ENCODE peak calls at places on chromosomes 5 and 9, in four cellular contexts. I is CD8-positive, alpha-beta T cell; Y is GM23248; R is Caco-2. Q is an unnamed sample.

GRCh38 chr5:53201746-53202145 is 92.2 kb upstream of the MOCS2 start:
- DNase-seq in I (no peak), R (no peak), Y (no peak), Q (peak; percentile 19)

GRCh38 chr5:135446615-135447014 is 533 bp downstream of the DCANP1 start:
- DNase-seq in Y (no peak), I (no peak), R (no peak), Q (no peak)

GRCh38 chr9:110207071-110207923 is 662 bp downstream of the C9orf152 start:
- DNase-seq in Y (no peak), I (no peak), R (peak; percentile 64), Q (no peak)

GRCh38 chr5:9589049-9589835 is 40.9 kb downstream of the TAS2R1 start:
- DNase-seq in I (no peak), Y (no peak), R (no peak), Q (no peak)

GRCh38 chr9:124818431-124819281 is 34.6 kb upstream of the WDR38 start:
- DNase-seq in I (no peak), Y (peak; percentile 69), R (peak; percentile 92), Q (no peak)

GRCh38 chr5:15533124-15533893 is 33.3 kb downstream of the FBXL7 start:
- DNase-seq in I (no peak), Y (peak; percentile 79), R (no peak), Q (no peak)

GRCh38 chr5:56233230-56233629 is at the start of gene ANKRD55:
- DNase-seq in I (no peak), Y (no peak), R (no peak), Q (no peak)

GRCh38 chr5:170087168-170087817 is 18.4 kb upstream of the FOXI1 start:
- DNase-seq in I (no peak), Y (no peak), R (no peak), Q (no peak)

GRCh38 chr5:172687983-172688734 is 47.1 kb downstream of the NEURL1B start:
- DNase-seq in R (no peak), I (no peak), Y (no peak), Q (no peak)

GRCh38 chr5:1445313-1445894 is at the start of gene SLC6A3:
- DNase-seq in I (peak; percentile 73), R (no peak), Y (no peak), Q (no peak)

GRCh38 chr5:9699681-9700080 is 69.5 kb upstream of the TAS2R1 start:
- DNase-seq in I (no peak), R (no peak), Y (peak; percentile 45), Q (no peak)

GRCh38 chr5:166062092-166062491 is 2229.4 kb upstream of the WWC1 start:
- DNase-seq in I (no peak), Y (no peak), R (no peak), Q (no peak)

GRCh38 chr9:127880143-127880542 is 2.7 kb upstream of the AK1 start:
- DNase-seq in R (no peak), Y (no peak), I (no peak), Q (no peak)

GRCh38 chr5:177336112-177336511 is 15.4 kb downstream of the LMAN2 start:
- DNase-seq in I (no peak), R (no peak), Y (peak; percentile 44), Q (peak; percentile 41)

GRCh38 chr5:124935060-124935459 is 188.6 kb upstream of the ZNF608 start:
- DNase-seq in Y (no peak), R (no peak), I (no peak), Q (no peak)

GRCh38 chr5:144203750-144204596 is 33.3 kb downstream of the KCTD16 start:
- DNase-seq in R (no peak), I (no peak), Y (peak; percentile 75), Q (peak; percentile 65)

GRCh38 chr5:159050408-159051091 is 49.2 kb downstream of the EBF1 start:
- DNase-seq in Y (peak; percentile 91), R (no peak), I (no peak), Q (no peak)

GRCh38 chr5:25892251-25892650 is 1146.1 kb downstream of the CDH9 start:
- DNase-seq in Y (no peak), I (no peak), R (no peak), Q (no peak)

GRCh38 chr5:136525546-136525945 is 160.2 kb upstream of the TRPC7 start:
- DNase-seq in R (no peak), I (no peak), Y (no peak), Q (no peak)

GRCh38 chr5:116778015-116778414 is 203.4 kb upstream of the SEMA6A start:
- DNase-seq in Y (no peak), I (no peak), R (no peak), Q (peak; percentile 55)

GRCh38 chr5:65873181-65873580 is 53.2 kb upstream of the ERBIN start:
- DNase-seq in Y (peak; percentile 46), I (no peak), R (no peak), Q (no peak)

GRCh38 chr5:127216906-127217675 is 73.5 kb upstream of the MEGF10 start:
- DNase-seq in Y (no peak), I (no peak), R (no peak), Q (no peak)

GRCh38 chr9:2872307-2872940 is 28.5 kb upstream of the PUM3 start:
- DNase-seq in Y (peak; percentile 56), I (no peak), R (no peak), Q (peak; percentile 23)

GRCh38 chr9:33099754-33100153 is 23.3 kb upstream of the SMU1 start:
- DNase-seq in I (no peak), R (no peak), Y (no peak), Q (no peak)

GRCh38 chr9:109117856-109118801 is 1.6 kb downstream of the TMEM245 start:
- DNase-seq in I (peak; percentile 59), Y (peak; percentile 62), R (peak; percentile 57), Q (peak; percentile 50)

GRCh38 chr5:89276566-89277305 is 393.8 kb upstream of the MEF2C start:
- DNase-seq in R (no peak), I (no peak), Y (peak; percentile 53), Q (no peak)

GRCh38 chr9:127626752-127627493 is 14.8 kb downstream of the STXBP1 start:
- DNase-seq in Y (no peak), I (no peak), R (no peak), Q (no peak)

GRCh38 chr5:135356522-135357318 is 42.3 kb downstream of the MACROH2A1 start:
- DNase-seq in Y (peak; percentile 84), I (no peak), R (no peak), Q (no peak)

GRCh38 chr9:128136816-128137793 is 9.6 kb upstream of the PTGES2 start:
- DNase-seq in I (no peak), Y (peak; percentile 53), R (peak; percentile 14), Q (no peak)

GRCh38 chr5:75707911-75708509 is 9.2 kb downstream of the POC5 start:
- DNase-seq in Y (peak; percentile 16), I (no peak), R (no peak), Q (no peak)

GRCh38 chr9:137753192-137753765 is 124.3 kb upstream of the CACNA1B start:
- DNase-seq in Y (no peak), I (no peak), R (no peak), Q (no peak)

GRCh38 chr5:78630047-78630446 is 18.5 kb downstream of the LHFPL2 start:
- DNase-seq in R (no peak), I (no peak), Y (no peak), Q (no peak)

GRCh38 chr9:135222991-135223760 is 135.7 kb downstream of the OLFM1 start:
- DNase-seq in I (no peak), R (no peak), Y (no peak), Q (no peak)
- H3K9me3 ChIP-seq in I (no peaks in the 10 kb centered on the region), R (peaks cover 6% of the 10 kb centered on the region), Y (no peaks in the 10 kb centered on the region), Q (no peaks in the 10 kb centered on the region)

DNA sequence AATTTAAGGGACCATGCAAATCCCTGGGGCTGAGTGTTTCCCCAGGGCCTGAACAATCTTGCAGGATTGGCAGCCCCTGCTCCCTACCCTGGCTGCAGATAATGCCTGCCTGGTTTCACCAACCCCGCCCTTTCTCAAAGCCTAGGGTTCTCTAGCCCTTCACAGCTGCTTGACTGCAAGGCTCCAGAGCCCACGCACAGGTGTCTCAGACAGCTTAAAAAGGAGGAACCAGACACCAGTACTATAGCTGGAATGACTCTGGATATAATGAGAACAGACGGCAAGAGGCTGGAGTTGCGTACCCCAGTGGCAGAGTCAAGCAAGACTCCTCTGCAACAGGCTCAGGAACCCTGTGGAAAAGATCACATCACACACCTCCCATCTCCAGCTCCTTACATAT is 25.2 kb upstream of the TNIP1 start:
- DNase-seq in Y (no peak), I (no peak), R (no peak), Q (no peak)
- H3K9me3 ChIP-seq in Y (no peaks in the 10 kb centered on the region), I (no peaks in the 10 kb centered on the region), R (no peaks in the 10 kb centered on the region), Q (no peaks in the 10 kb centered on the region)

GRCh38 chr5:109996246-109996645 is 306.5 kb downstream of the MAN2A1 start:
- DNase-seq in Y (peak; percentile 13), R (no peak), I (no peak), Q (no peak)
- H3K9me3 ChIP-seq in Y (no peaks in the 10 kb centered on the region), R (peaks cover 4% of the 10 kb centered on the region), I (no peaks in the 10 kb centered on the region), Q (peaks cover 2% of the 10 kb centered on the region)

DNA sequence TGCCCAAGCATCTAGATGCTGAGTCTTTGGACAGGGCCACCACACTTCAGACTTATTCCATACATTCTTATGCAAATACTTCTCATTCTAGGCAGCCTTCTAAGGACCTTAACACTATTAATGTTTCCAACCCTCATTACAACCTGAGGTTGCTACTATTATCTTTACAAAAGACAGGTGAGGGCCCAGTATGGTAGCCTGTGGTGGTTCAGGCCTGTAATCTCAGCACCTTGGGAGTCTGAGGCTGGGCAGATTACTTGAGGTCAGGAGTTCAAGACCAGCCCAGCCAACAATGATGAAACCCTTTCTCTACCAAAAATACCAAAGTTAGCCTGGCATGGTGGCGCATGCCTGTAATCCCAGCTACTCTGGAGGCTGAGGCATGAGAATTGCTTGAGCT is 16.2 kb downstream of the ZFP62 start:
- DNase-seq in Y (no peak), R (no peak), I (no peak), Q (no peak)
- H3K9me3 ChIP-seq in Y (no peaks in the 10 kb centered on the region), R (peaks cover 11% of the 10 kb centered on the region), I (peaks cover 9% of the 10 kb centered on the region), Q (peaks cover 9% of the 10 kb centered on the region)

GRCh38 chr9:118455259-118455658 is 751.1 kb downstream of the TLR4 start:
- DNase-seq in I (no peak), Y (peak; percentile 2), R (no peak), Q (no peak)

GRCh38 chr9:118463419-118463818 is 759.2 kb downstream of the TLR4 start:
- DNase-seq in R (no peak), Y (no peak), I (no peak), Q (no peak)

GRCh38 chr9:118455781-118456180 is 751.6 kb downstream of the TLR4 start:
- DNase-seq in I (no peak), R (no peak), Y (no peak), Q (no peak)

GRCh38 chr9:118459832-118460425 is 755.7 kb downstream of the TLR4 start:
- DNase-seq in Y (no peak), R (no peak), I (no peak), Q (no peak)
- H3K9me3 ChIP-seq in Y (no peaks in the 10 kb centered on the region), R (no peaks in the 10 kb centered on the region), I (no peaks in the 10 kb centered on the region), Q (no peaks in the 10 kb centered on the region)

DNA sequence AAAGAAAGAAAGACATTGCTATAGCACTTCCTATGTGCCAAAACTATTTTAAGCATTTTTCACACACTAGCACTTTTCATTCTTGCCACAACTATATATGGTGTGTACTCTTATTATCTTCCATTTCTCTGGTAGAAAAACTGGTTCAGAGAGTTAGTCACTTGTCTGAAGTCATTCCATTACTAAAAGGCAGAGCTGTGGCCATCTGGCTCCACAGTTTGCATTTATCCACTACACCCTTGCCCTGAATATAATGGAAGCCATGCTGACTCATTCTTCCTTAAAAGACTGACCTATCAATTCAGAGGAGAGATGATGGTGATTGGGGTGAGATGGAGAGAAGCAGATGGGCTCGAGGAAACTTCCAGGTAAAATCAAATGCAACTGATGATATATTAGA is 310.4 kb upstream of the CTNND2 start:
- DNase-seq in Y (no peak), I (no peak), R (no peak), Q (no peak)
- H3K9me3 ChIP-seq in Y (no peaks in the 10 kb centered on the region), I (no peaks in the 10 kb centered on the region), R (no peaks in the 10 kb centered on the region), Q (no peaks in the 10 kb centered on the region)